ENCODE peak calls at places on chromosomes 16 and 17, in four cellular contexts. One of them, this sample, is unnamed.

GRCh38 chr17:72751746-72752145 is 340.7 kb downstream of the SLC39A11 start:
- DNase-seq in mesendoderm: no peak
- DNase-seq in germinal center: no peak
- DNase-seq in stimulated activated CD4-positive, alpha-beta T cell treated with anti-CD3 and anti-CD28 coated beads, Interleukin-2, amount 100 ng/mL, for 24 hours: no peak
- DNase-seq in this sample: no peak

GRCh38 chr17:75639771-75640555 is 6.7 kb downstream of the SMIM5 start:
- DNase-seq in stimulated activated CD4-positive, alpha-beta T cell treated with anti-CD3 and anti-CD28 coated beads, Interleukin-2, amount 100 ng/mL, for 24 hours: no peak
- DNase-seq in mesendoderm: no peak
- DNase-seq in germinal center: no peak
- DNase-seq in this sample: no peak

GRCh38 chr17:20120835-20121234 is 111.7 kb downstream of the SPECC1 start:
- DNase-seq in stimulated activated CD4-positive, alpha-beta T cell treated with anti-CD3 and anti-CD28 coated beads, Interleukin-2, amount 100 ng/mL, for 24 hours: no peak
- DNase-seq in germinal center: no peak
- DNase-seq in mesendoderm: no peak
- DNase-seq in this sample: no peak

GRCh38 chr16:30011505-30012480 is 966 bp upstream of the DOC2A start:
- DNase-seq in stimulated activated CD4-positive, alpha-beta T cell treated with anti-CD3 and anti-CD28 coated beads, Interleukin-2, amount 100 ng/mL, for 24 hours: no peak
- DNase-seq in mesendoderm: no peak
- DNase-seq in germinal center: no peak
- DNase-seq in this sample: no peak

GRCh38 chr16:48487287-48487686 is 102.1 kb upstream of the SIAH1 start:
- DNase-seq in stimulated activated CD4-positive, alpha-beta T cell treated with anti-CD3 and anti-CD28 coated beads, Interleukin-2, amount 100 ng/mL, for 24 hours: no peak
- DNase-seq in mesendoderm: no peak
- DNase-seq in germinal center: no peak
- DNase-seq in this sample: no peak

GRCh38 chr16:9992441-9992840 is 189.8 kb downstream of the GRIN2A start:
- DNase-seq in germinal center: no peak
- DNase-seq in mesendoderm: no peak
- DNase-seq in stimulated activated CD4-positive, alpha-beta T cell treated with anti-CD3 and anti-CD28 coated beads, Interleukin-2, amount 100 ng/mL, for 24 hours: no peak
- DNase-seq in this sample: no peak

GRCh38 chr16:9845661-9846361 is 336.4 kb downstream of the GRIN2A start:
- DNase-seq in mesendoderm: no peak
- DNase-seq in germinal center: no peak
- DNase-seq in stimulated activated CD4-positive, alpha-beta T cell treated with anti-CD3 and anti-CD28 coated beads, Interleukin-2, amount 100 ng/mL, for 24 hours: no peak
- DNase-seq in this sample: no peak

GRCh38 chr16:28067604-28068382 is 4.3 kb upstream of the GSG1L start:
- DNase-seq in mesendoderm: peak
- DNase-seq in stimulated activated CD4-positive, alpha-beta T cell treated with anti-CD3 and anti-CD28 coated beads, Interleukin-2, amount 100 ng/mL, for 24 hours: no peak
- DNase-seq in germinal center: no peak
- DNase-seq in this sample: no peak

GRCh38 chr17:75371339-75371738 is 34.1 kb downstream of the GRB2 start:
- DNase-seq in germinal center: peak
- DNase-seq in stimulated activated CD4-positive, alpha-beta T cell treated with anti-CD3 and anti-CD28 coated beads, Interleukin-2, amount 100 ng/mL, for 24 hours: no peak
- DNase-seq in mesendoderm: peak
- DNase-seq in this sample: no peak

GRCh38 chr17:81641825-81642489 is 5.0 kb downstream of the TSPAN10 start:
- DNase-seq in germinal center: no peak
- DNase-seq in stimulated activated CD4-positive, alpha-beta T cell treated with anti-CD3 and anti-CD28 coated beads, Interleukin-2, amount 100 ng/mL, for 24 hours: no peak
- DNase-seq in mesendoderm: peak
- DNase-seq in this sample: no peak

GRCh38 chr17:78986048-78986648 is 6.4 kb upstream of the LGALS3BP start:
- DNase-seq in germinal center: no peak
- DNase-seq in mesendoderm: no peak
- DNase-seq in stimulated activated CD4-positive, alpha-beta T cell treated with anti-CD3 and anti-CD28 coated beads, Interleukin-2, amount 100 ng/mL, for 24 hours: no peak
- DNase-seq in this sample: no peak

GRCh38 chr17:21272881-21273839 is 11.4 kb upstream of the MAP2K3 start:
- DNase-seq in stimulated activated CD4-positive, alpha-beta T cell treated with anti-CD3 and anti-CD28 coated beads, Interleukin-2, amount 100 ng/mL, for 24 hours: no peak
- DNase-seq in germinal center: no peak
- DNase-seq in mesendoderm: no peak
- DNase-seq in this sample: no peak

GRCh38 chr17:40828454-40829039 is 6.1 kb upstream of the KRT10 start:
- DNase-seq in stimulated activated CD4-positive, alpha-beta T cell treated with anti-CD3 and anti-CD28 coated beads, Interleukin-2, amount 100 ng/mL, for 24 hours: no peak
- DNase-seq in germinal center: no peak
- DNase-seq in mesendoderm: no peak
- DNase-seq in this sample: no peak

GRCh38 chr16:65666132-65666869 is 544.4 kb upstream of the CDH11 start:
- DNase-seq in stimulated activated CD4-positive, alpha-beta T cell treated with anti-CD3 and anti-CD28 coated beads, Interleukin-2, amount 100 ng/mL, for 24 hours: no peak
- DNase-seq in germinal center: no peak
- DNase-seq in mesendoderm: no peak
- DNase-seq in this sample: no peak

GRCh38 chr17:44348234-44348987 is 3.3 kb downstream of the GRN start:
- DNase-seq in stimulated activated CD4-positive, alpha-beta T cell treated with anti-CD3 and anti-CD28 coated beads, Interleukin-2, amount 100 ng/mL, for 24 hours: no peak
- DNase-seq in germinal center: peak
- DNase-seq in mesendoderm: no peak
- DNase-seq in this sample: no peak

GRCh38 chr17:59914274-59914854 is 21.4 kb downstream of the RPS6KB1 start:
- DNase-seq in germinal center: peak
- DNase-seq in stimulated activated CD4-positive, alpha-beta T cell treated with anti-CD3 and anti-CD28 coated beads, Interleukin-2, amount 100 ng/mL, for 24 hours: no peak
- DNase-seq in mesendoderm: peak
- DNase-seq in this sample: no peak

GRCh38 chr17:78343099-78343432 is 16.8 kb downstream of the SOCS3 start:
- DNase-seq in mesendoderm: peak
- DNase-seq in stimulated activated CD4-positive, alpha-beta T cell treated with anti-CD3 and anti-CD28 coated beads, Interleukin-2, amount 100 ng/mL, for 24 hours: peak
- DNase-seq in germinal center: no peak
- DNase-seq in this sample: no peak

GRCh38 chr17:83119987-83120864 is 40.8 kb downstream of the METRNL start:
- DNase-seq in germinal center: peak
- DNase-seq in mesendoderm: peak
- DNase-seq in stimulated activated CD4-positive, alpha-beta T cell treated with anti-CD3 and anti-CD28 coated beads, Interleukin-2, amount 100 ng/mL, for 24 hours: no peak
- DNase-seq in this sample: no peak

GRCh38 chr17:13594310-13594709 is 7.4 kb downstream of the HS3ST3A1 start:
- DNase-seq in stimulated activated CD4-positive, alpha-beta T cell treated with anti-CD3 and anti-CD28 coated beads, Interleukin-2, amount 100 ng/mL, for 24 hours: no peak
- DNase-seq in mesendoderm: no peak
- DNase-seq in germinal center: no peak
- DNase-seq in this sample: no peak

GRCh38 chr17:49896860-49897259 is 49.0 kb upstream of the TAC4 start:
- DNase-seq in germinal center: no peak
- DNase-seq in mesendoderm: no peak
- DNase-seq in stimulated activated CD4-positive, alpha-beta T cell treated with anti-CD3 and anti-CD28 coated beads, Interleukin-2, amount 100 ng/mL, for 24 hours: no peak
- DNase-seq in this sample: no peak

GRCh38 chr16:55120408-55120807 is 189.7 kb downstream of the IRX5 start:
- DNase-seq in germinal center: no peak
- DNase-seq in mesendoderm: peak
- DNase-seq in stimulated activated CD4-positive, alpha-beta T cell treated with anti-CD3 and anti-CD28 coated beads, Interleukin-2, amount 100 ng/mL, for 24 hours: no peak
- DNase-seq in this sample: no peak

GRCh38 chr17:83118071-83118841 is 38.8 kb downstream of the METRNL start:
- DNase-seq in mesendoderm: no peak
- DNase-seq in stimulated activated CD4-positive, alpha-beta T cell treated with anti-CD3 and anti-CD28 coated beads, Interleukin-2, amount 100 ng/mL, for 24 hours: no peak
- DNase-seq in germinal center: no peak
- DNase-seq in this sample: no peak

GRCh38 chr16:87621976-87622713 is 19.8 kb downstream of the JPH3 start:
- DNase-seq in stimulated activated CD4-positive, alpha-beta T cell treated with anti-CD3 and anti-CD28 coated beads, Interleukin-2, amount 100 ng/mL, for 24 hours: no peak
- DNase-seq in mesendoderm: no peak
- DNase-seq in germinal center: no peak
- DNase-seq in this sample: no peak

GRCh38 chr16:80231118-80231515 is 309.7 kb upstream of the DYNLRB2 start:
- DNase-seq in germinal center: no peak
- DNase-seq in mesendoderm: no peak
- DNase-seq in stimulated activated CD4-positive, alpha-beta T cell treated with anti-CD3 and anti-CD28 coated beads, Interleukin-2, amount 100 ng/mL, for 24 hours: no peak
- DNase-seq in this sample: no peak

GRCh38 chr16:5020551-5020950 is 13.2 kb downstream of the NAGPA start:
- DNase-seq in germinal center: no peak
- DNase-seq in mesendoderm: no peak
- DNase-seq in stimulated activated CD4-positive, alpha-beta T cell treated with anti-CD3 and anti-CD28 coated beads, Interleukin-2, amount 100 ng/mL, for 24 hours: no peak
- DNase-seq in this sample: no peak

GRCh38 chr17:62750502-62751349 is 57.4 kb downstream of the MARCHF10 start:
- DNase-seq in stimulated activated CD4-positive, alpha-beta T cell treated with anti-CD3 and anti-CD28 coated beads, Interleukin-2, amount 100 ng/mL, for 24 hours: no peak
- DNase-seq in mesendoderm: peak
- DNase-seq in germinal center: no peak
- DNase-seq in this sample: no peak

GRCh38 chr17:55037828-55038227 is 69.3 kb downstream of the STXBP4 start:
- DNase-seq in stimulated activated CD4-positive, alpha-beta T cell treated with anti-CD3 and anti-CD28 coated beads, Interleukin-2, amount 100 ng/mL, for 24 hours: no peak
- DNase-seq in germinal center: no peak
- DNase-seq in mesendoderm: peak
- DNase-seq in this sample: no peak

GRCh38 chr16:12551530-12551929 is 252.2 kb downstream of the CPPED1 start:
- DNase-seq in stimulated activated CD4-positive, alpha-beta T cell treated with anti-CD3 and anti-CD28 coated beads, Interleukin-2, amount 100 ng/mL, for 24 hours: no peak
- DNase-seq in mesendoderm: no peak
- DNase-seq in germinal center: no peak
- DNase-seq in this sample: no peak

GRCh38 chr17:73820686-73821448 is 176.6 kb upstream of the SDK2 start:
- DNase-seq in germinal center: no peak
- DNase-seq in mesendoderm: peak
- DNase-seq in stimulated activated CD4-positive, alpha-beta T cell treated with anti-CD3 and anti-CD28 coated beads, Interleukin-2, amount 100 ng/mL, for 24 hours: no peak
- DNase-seq in this sample: no peak

GRCh38 chr17:45414997-45415881 is 17.4 kb downstream of the ARHGAP27 start:
- DNase-seq in germinal center: no peak
- DNase-seq in stimulated activated CD4-positive, alpha-beta T cell treated with anti-CD3 and anti-CD28 coated beads, Interleukin-2, amount 100 ng/mL, for 24 hours: no peak
- DNase-seq in mesendoderm: no peak
- DNase-seq in this sample: no peak

GRCh38 chr17:79042421-79043190 is 18.6 kb downstream of the C1QTNF1 start:
- DNase-seq in mesendoderm: peak
- DNase-seq in stimulated activated CD4-positive, alpha-beta T cell treated with anti-CD3 and anti-CD28 coated beads, Interleukin-2, amount 100 ng/mL, for 24 hours: peak
- DNase-seq in germinal center: peak
- DNase-seq in this sample: peak

GRCh38 chr16:58280146-58280845 is 14.5 kb downstream of the PRSS54 start:
- DNase-seq in germinal center: no peak
- DNase-seq in stimulated activated CD4-positive, alpha-beta T cell treated with anti-CD3 and anti-CD28 coated beads, Interleukin-2, amount 100 ng/mL, for 24 hours: no peak
- DNase-seq in mesendoderm: no peak
- DNase-seq in this sample: no peak

GRCh38 chr17:78780335-78780734 is 1.7 kb downstream of the CYTH1 start:
- DNase-seq in germinal center: no peak
- DNase-seq in mesendoderm: no peak
- DNase-seq in stimulated activated CD4-positive, alpha-beta T cell treated with anti-CD3 and anti-CD28 coated beads, Interleukin-2, amount 100 ng/mL, for 24 hours: no peak
- DNase-seq in this sample: no peak

GRCh38 chr17:7883781-7884386 is 4.7 kb upstream of the CHD3 start:
- DNase-seq in stimulated activated CD4-positive, alpha-beta T cell treated with anti-CD3 and anti-CD28 coated beads, Interleukin-2, amount 100 ng/mL, for 24 hours: peak
- DNase-seq in mesendoderm: no peak
- DNase-seq in germinal center: peak
- DNase-seq in this sample: peak

This sample was measured in activated CD8-positive, alpha-beta memory T cell treated with anti-CD3 and anti-CD28 coated beads, Interleukin-2, amount 50 U/mL, for 48 hours.